ENCODE peak calls at places on chromosomes 7 and 10, in five cellular contexts. O is NCI-H1092 treated with DMSO at 0.1 percent for 48 hours, N is GM13976, Y is fibroblast of lung, B is cardiac fibroblast. V is an unnamed sample.

GRCh38 chr7:28160551-28160991 is 20.0 kb downstream of the JAZF1 start:
- DNase-seq in O (no peak), N (no peak), Y (peak), B (peak), V (no peak)

GRCh38 chr10:58291538-58292174 is 22.7 kb downstream of the CISD1 start:
- DNase-seq in O (peak), N (peak), Y (peak), B (peak), V (peak)

GRCh38 chr7:99461221-99461620 is 4.7 kb downstream of the ATP5MF start:
- DNase-seq in O (no peak), N (no peak), Y (no peak), B (no peak), V (no peak)

GRCh38 chr10:75436896-75437295 is 5.5 kb downstream of the LRMDA start:
- DNase-seq in O (no peak), N (no peak), Y (no peak), B (no peak), V (no peak)

GRCh38 chr7:143345428-143345900 is 17.0 kb downstream of the FAM131B start:
- DNase-seq in O (peak), N (peak), Y (peak), B (peak), V (no peak)

GRCh38 chr10:33336606-33337334 is 2.3 kb upstream of the NRP1 start:
- DNase-seq in O (peak), N (peak), Y (no peak), B (peak), V (no peak)

GRCh38 chr10:97904576-97904975 is 54.9 kb downstream of the GOLGA7B start:
- DNase-seq in O (no peak), N (no peak), Y (no peak), B (no peak), V (no peak)

GRCh38 chr7:108203433-108204002 is 73.4 kb upstream of the LAMB4 start:
- DNase-seq in O (peak), N (no peak), Y (no peak), B (no peak), V (no peak)

GRCh38 chr7:73423519-73424485 is 9.8 kb upstream of the FZD9 start:
- DNase-seq in O (no peak), N (peak), Y (peak), B (no peak), V (no peak)

GRCh38 chr7:95636140-95636539 is 39.8 kb upstream of the PDK4 start:
- DNase-seq in O (no peak), N (no peak), Y (peak), B (peak), V (peak)

GRCh38 chr7:154998481-154998880 is 4.4 kb downstream of the PAXIP1 start:
- DNase-seq in O (no peak), N (no peak), Y (no peak), B (no peak), V (no peak)

GRCh38 chr10:36342781-36343180 is 700.7 kb upstream of the FZD8 start:
- DNase-seq in O (no peak), N (no peak), Y (no peak), B (no peak), V (no peak)

GRCh38 chr7:140397784-140398750 is at the start of gene SLC37A3:
- DNase-seq in O (peak), N (peak), Y (peak), B (peak), V (peak)

GRCh38 chr10:42991442-42992098 is 85.3 kb upstream of the RET start:
- DNase-seq in O (no peak), N (no peak), Y (no peak), B (no peak), V (no peak)

GRCh38 chr7:111711426-111712065 is 149.3 kb upstream of the IMMP2L start:
- DNase-seq in O (no peak), N (no peak), Y (no peak), B (peak), V (no peak)

GRCh38 chr7:129188892-129189660 is 643 bp downstream of the SMO start:
- DNase-seq in O (no peak), N (peak), Y (peak), B (no peak), V (no peak)

GRCh38 chr7:27235387-27236052 is 7.1 kb upstream of the EVX1 start:
- DNase-seq in O (peak), N (peak), Y (peak), B (peak), V (no peak)

GRCh38 chr7:50552139-50552538 is 13.1 kb downstream of the DDC start:
- DNase-seq in O (peak), N (no peak), Y (no peak), B (no peak), V (no peak)

GRCh38 chr10:97713828-97714400 is 384 bp downstream of the MARVELD1 start:
- DNase-seq in O (peak), N (peak), Y (peak), B (peak), V (peak)

GRCh38 chr10:125772112-125772863 is 3.3 kb downstream of the MMP21 start:
- DNase-seq in O (no peak), N (no peak), Y (no peak), B (no peak), V (no peak)

GRCh38 chr7:124276005-124276606 is 243.2 kb upstream of the TMEM229A start:
- DNase-seq in O (no peak), N (no peak), Y (no peak), B (peak), V (no peak)

GRCh38 chr10:99658622-99659030 is 683 bp upstream of the ENTPD7 start:
- DNase-seq in O (peak), N (no peak), Y (peak), B (peak), V (no peak)

GRCh38 chr7:38796636-38797501 is 112.1 kb downstream of the VPS41 start:
- DNase-seq in O (peak), N (peak), Y (peak), B (peak), V (peak)

GRCh38 chr10:68158031-68158430 is 48.7 kb downstream of the MYPN start:
- DNase-seq in O (no peak), N (no peak), Y (no peak), B (no peak), V (no peak)

GRCh38 chr7:75957021-75957736 is 37.2 kb downstream of the TMEM120A start:
- DNase-seq in O (no peak), N (no peak), Y (peak), B (no peak), V (no peak)